ENCODE peak calls at places on chromosomes 4 and X, in six cellular contexts. F is fibroblast of pulmonary artery, O is heart right ventricle, V is GM13976, D is mucosa of descending colon, B is progenitor cell of endocrine pancreas. X is an unnamed sample.

GRCh38 chr4:717601-718320 is 12.1 kb downstream of the PCGF3 start:
- DNase-seq in O (no peak), V (no peak), F (no peak), B (no peak), D (no peak), X (no peak)

GRCh38 chr4:140635606-140636005 is 66.8 kb upstream of the UCP1 start:
- DNase-seq in D (peak), O (no peak), F (peak), B (no peak), V (no peak), X (no peak)

GRCh38 chrX:72002886-72003285 is 92.2 kb downstream of the NHSL2 start:
- DNase-seq in F (no peak), D (no peak), O (no peak), V (no peak), B (no peak), X (no peak)

GRCh38 chr4:84750956-84751275 is 168.0 kb downstream of the CDS1 start:
- DNase-seq in V (no peak), D (no peak), O (no peak), B (no peak), F (no peak), X (no peak)

GRCh38 chr4:5988086-5988845 is 30.0 kb downstream of the C4orf50 start:
- DNase-seq in V (no peak), B (no peak), F (no peak), D (no peak), O (no peak), X (no peak)

GRCh38 chrX:147693511-147693910 is 218.2 kb upstream of the FMR1 start:
- DNase-seq in F (no peak), B (no peak), D (no peak), V (no peak), O (no peak), X (no peak)

GRCh38 chr4:1416051-1416947 is 10.1 kb upstream of the NKX1-1 start:
- DNase-seq in D (no peak), V (no peak), O (no peak), B (no peak), F (no peak), X (no peak)

GRCh38 chr4:141099326-141099725 is 33.9 kb downstream of the RNF150 start:
- DNase-seq in O (no peak), B (no peak), D (no peak), F (no peak), V (no peak), X (no peak)

GRCh38 chr4:602559-602942 is 22.8 kb upstream of the PDE6B start:
- DNase-seq in F (peak), D (peak), V (peak), B (peak), O (no peak), X (peak)

GRCh38 chrX:138754861-138755260 is 43.3 kb upstream of the FGF13 start:
- DNase-seq in F (no peak), V (no peak), O (no peak), D (no peak), B (no peak), X (no peak)

GRCh38 chrX:31500920-31501319 is 429.1 kb upstream of the FTHL17 start:
- DNase-seq in F (peak), O (no peak), V (no peak), B (no peak), D (no peak), X (no peak)

GRCh38 chrX:110786486-110786885 is 9.1 kb downstream of the CHRDL1 start:
- DNase-seq in D (no peak), V (no peak), O (no peak), F (no peak), B (no peak), X (no peak)

DNA sequence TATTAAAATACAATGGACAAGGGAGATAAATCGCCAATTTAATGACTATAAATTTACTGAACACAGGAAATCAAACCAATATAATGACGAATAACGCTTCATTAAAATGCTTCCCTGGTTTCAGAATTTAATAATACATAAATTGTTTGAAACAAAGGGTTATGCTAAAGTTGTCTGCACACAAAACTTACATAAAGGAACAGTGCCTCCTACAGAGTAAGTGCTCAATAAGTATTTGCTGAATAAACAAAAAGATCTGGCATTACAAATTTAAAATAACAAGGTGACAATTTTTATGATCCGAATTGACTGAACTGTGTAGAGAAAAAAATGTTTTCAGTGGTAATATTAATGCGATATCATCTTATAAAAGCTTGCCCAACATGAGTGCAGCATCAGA is 69.6 kb downstream of the NOCT start:
- DNase-seq in F (peak), V (no peak), O (no peak), D (no peak), B (no peak), X (no peak)
- TF ChIP-seq CTCF in F (peak), V (no peak), O (peak), D (no peak), B (peak), X (peak)

DNA sequence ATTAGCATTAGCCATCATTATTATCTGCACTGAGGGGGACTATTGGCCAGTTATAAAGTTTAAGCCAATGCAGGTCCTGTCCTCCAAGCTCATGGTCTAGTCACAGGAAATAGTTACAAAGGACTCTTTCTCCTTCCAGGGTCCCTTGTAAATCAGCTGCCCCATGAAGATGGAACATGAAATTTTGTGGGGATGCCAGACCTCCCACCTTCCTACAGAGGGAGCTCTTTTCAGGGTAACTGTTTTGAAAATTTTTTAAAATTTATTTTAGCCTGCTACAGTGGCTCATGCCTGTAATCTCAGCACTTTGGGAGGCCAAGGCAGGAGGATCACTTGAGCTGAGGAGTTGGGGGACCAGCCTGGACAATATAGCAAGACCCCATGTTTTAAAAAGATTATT is 124.4 kb upstream of the SLC34A2 start:
- DNase-seq in F (peak), V (no peak), D (no peak), B (no peak), O (no peak), X (no peak)
- TF ChIP-seq CTCF in F (peak), V (no peak), D (no peak), B (peak), O (no peak), X (no peak)

GRCh38 chrX:2577844-2578444 is 77.2 kb upstream of the DHRSX start:
- DNase-seq in O (no peak), F (no peak), D (no peak), V (no peak), B (no peak), X (peak)

GRCh38 chrX:2576793-2577192 is 76.0 kb upstream of the DHRSX start:
- DNase-seq in D (no peak), V (no peak), O (no peak), B (no peak), F (no peak), X (peak)

GRCh38 chrX:2568125-2568524 is 67.3 kb upstream of the DHRSX start:
- DNase-seq in B (no peak), F (no peak), D (no peak), O (no peak), V (no peak), X (no peak)

GRCh38 chrX:2574271-2574670 is 73.5 kb upstream of the DHRSX start:
- DNase-seq in F (no peak), V (no peak), O (no peak), D (no peak), B (no peak), X (no peak)

DNA sequence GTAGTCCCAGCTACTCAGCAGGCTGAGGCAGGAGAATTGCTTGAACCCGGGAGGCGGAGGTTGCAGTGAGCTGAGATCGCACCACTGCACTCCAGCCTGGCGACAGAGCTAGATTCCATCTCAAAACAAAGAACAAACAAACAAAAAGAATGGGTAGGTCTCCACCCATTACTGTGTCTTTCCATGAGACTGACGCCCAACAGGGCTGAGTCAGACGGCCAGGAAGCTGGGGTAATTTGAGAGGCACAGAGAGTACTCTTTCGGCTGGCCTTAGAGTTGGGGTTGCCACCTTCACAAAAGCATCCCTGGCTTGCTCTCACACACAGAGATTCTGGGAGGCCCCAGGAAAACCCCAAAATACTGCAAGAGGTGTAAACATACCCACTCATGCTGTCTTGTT is 72.0 kb upstream of the DHRSX start:
- DNase-seq in B (no peak), O (no peak), D (no peak), V (no peak), F (peak), X (no peak)
- TF ChIP-seq CTCF in B (no peak), O (no peak), D (no peak), V (no peak), F (no peak), X (no peak)

GRCh38 chr4:182268966-182269365 is 25.8 kb downstream of the TENM3 start:
- DNase-seq in F (no peak), D (no peak), O (no peak), V (no peak), B (no peak), X (no peak)

GRCh38 chr4:182267048-182267447 is 23.8 kb downstream of the TENM3 start:
- DNase-seq in O (no peak), D (no peak), B (no peak), F (no peak), V (no peak), X (no peak)

GRCh38 chr4:182263562-182263961 is 20.4 kb downstream of the TENM3 start:
- DNase-seq in V (no peak), O (no peak), B (no peak), F (no peak), D (no peak), X (no peak)

GRCh38 chr4:182264139-182264752 is 21.0 kb downstream of the TENM3 start:
- DNase-seq in D (no peak), B (no peak), V (no peak), F (no peak), O (no peak), X (no peak)

GRCh38 chr4:182265881-182266280 is 22.7 kb downstream of the TENM3 start:
- DNase-seq in F (no peak), B (no peak), V (no peak), O (no peak), D (no peak), X (no peak)
- TF ChIP-seq CTCF in F (no peak), B (no peak), V (no peak), O (no peak), D (no peak), X (no peak)

GRCh38 chr4:24741915-24742314 is 53.5 kb upstream of the SOD3 start:
- DNase-seq in D (peak), O (no peak), F (no peak), V (no peak), B (no peak), X (no peak)

GRCh38 chr4:24730256-24731001 is 64.9 kb upstream of the SOD3 start:
- DNase-seq in O (peak), B (no peak), D (peak), F (peak), V (no peak), X (no peak)

GRCh38 chr4:24731448-24731847 is 63.9 kb upstream of the SOD3 start:
- DNase-seq in B (no peak), F (no peak), O (no peak), V (no peak), D (no peak), X (no peak)

GRCh38 chr4:24734511-24734910 is 60.9 kb upstream of the SOD3 start:
- DNase-seq in F (peak), V (no peak), O (no peak), B (no peak), D (no peak), X (no peak)

GRCh38 chr4:24736066-24736465 is 59.3 kb upstream of the SOD3 start:
- DNase-seq in O (no peak), D (peak), V (no peak), B (no peak), F (peak), X (no peak)
- TF ChIP-seq CTCF in O (peak), D (no peak), V (no peak), B (peak), F (peak), X (no peak)

GRCh38 chr4:103994059-103994458 is 274.3 kb upstream of the TACR3 start:
- DNase-seq in O (no peak), B (no peak), D (no peak), V (peak), F (no peak), X (no peak)
- TF ChIP-seq CTCF in O (no peak), B (peak), D (no peak), V (no peak), F (no peak), X (no peak)

GRCh38 chr4:40728341-40728740 is 21.4 kb upstream of the NSUN7 start:
- DNase-seq in V (no peak), D (no peak), F (no peak), O (no peak), B (no peak), X (no peak)
- TF ChIP-seq CTCF in V (no peak), D (no peak), F (no peak), O (no peak), B (no peak), X (no peak)

DNA sequence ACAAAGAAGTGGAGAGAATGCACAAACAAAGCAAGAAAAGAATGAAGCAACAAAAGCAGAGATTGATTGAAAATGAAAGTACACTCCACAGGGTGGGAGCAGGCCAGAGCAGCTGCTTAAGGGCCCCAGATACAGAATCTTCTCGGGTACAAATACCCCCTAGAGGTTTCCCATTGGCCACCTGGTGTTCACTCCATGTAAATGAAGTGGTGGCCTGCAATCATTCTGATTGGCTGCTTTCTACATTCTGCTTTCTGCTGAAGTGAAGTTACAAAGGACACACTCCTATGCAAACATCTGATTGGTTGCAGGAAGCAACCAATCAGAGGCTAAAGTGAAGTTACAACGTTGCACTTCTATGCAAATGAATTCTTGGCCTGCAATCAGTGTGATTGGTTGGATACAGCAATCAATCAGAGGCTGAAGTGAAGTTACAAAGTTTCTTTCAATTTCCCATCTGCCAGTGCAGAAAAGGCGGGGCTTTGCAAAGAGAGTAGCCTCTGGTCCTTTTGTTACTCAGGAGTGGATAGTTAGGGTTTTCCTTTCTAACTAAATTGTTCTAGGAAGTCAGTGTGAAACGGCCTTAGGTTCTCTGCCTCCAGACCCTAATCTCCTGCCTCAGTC is 19.0 kb upstream of the GPC4 start:
- DNase-seq in O (no peak), D (no peak), V (no peak), F (no peak), B (no peak), X (no peak)
- TF ChIP-seq CTCF in O (no peak), D (no peak), V (no peak), F (no peak), B (no peak), X (no peak)

GRCh38 chrX:151009582-151009981 is 26.4 kb downstream of the HMGB3 start:
- DNase-seq in F (no peak), B (no peak), D (no peak), O (no peak), V (no peak), X (no peak)

GRCh38 chrX:151006410-151007109 is 23.4 kb downstream of the HMGB3 start:
- DNase-seq in O (no peak), V (no peak), B (no peak), D (no peak), F (no peak), X (no peak)

GRCh38 chrX:151000901-151001301 is 17.8 kb downstream of the HMGB3 start:
- DNase-seq in F (no peak), D (no peak), O (no peak), B (no peak), V (no peak), X (no peak)

GRCh38 chrX:151004085-151004484 is 20.9 kb downstream of the HMGB3 start:
- DNase-seq in V (no peak), F (peak), O (no peak), D (no peak), B (no peak), X (no peak)
- TF ChIP-seq CTCF in V (no peak), F (no peak), O (peak), D (no peak), B (no peak), X (no peak)